ENCODE peak calls at places on chromosomes 7 and 10, in ten cellular contexts. Q, V, J, M, T, U, G, C, L and B are unnamed samples.

GRCh38 chr7:105808703-105809590 is 67.5 kb downstream of the ATXN7L1 start:
- DNase-seq in Q (peak), V (no peak), J (peak), M (peak), T (peak), U (peak), G (peak), C (no peak), L (peak), B (no peak)

GRCh38 chr10:52313350-52314006 is 603 bp upstream of the DKK1 start:
- DNase-seq in Q (peak), V (no peak), J (no peak), M (peak), T (no peak), U (peak), G (no peak), C (no peak), L (no peak), B (no peak)

GRCh38 chr10:78532480-78533046 is 498.9 kb downstream of the RPS24 start:
- DNase-seq in Q (no peak), V (no peak), J (no peak), M (no peak), T (no peak), U (no peak), G (no peak), C (no peak), L (no peak), B (no peak)

GRCh38 chr7:90613088-90613498 is 17.0 kb downstream of the CDK14 start:
- DNase-seq in Q (no peak), V (no peak), J (no peak), M (no peak), T (no peak), U (no peak), G (no peak), C (no peak), L (peak), B (no peak)

GRCh38 chr7:1926908-1927306 is 256.8 kb downstream of the ELFN1 start:
- DNase-seq in Q (no peak), V (no peak), J (no peak), M (no peak), T (no peak), U (no peak), G (no peak), C (no peak), L (no peak), B (no peak)

GRCh38 chr10:46552526-46553237 is 3.8 kb downstream of the GPRIN2 start:
- DNase-seq in Q (peak), V (no peak), J (no peak), M (no peak), T (no peak), U (no peak), G (no peak), C (no peak), L (no peak), B (no peak)

GRCh38 chr7:36686499-36686898 is 37.8 kb downstream of the AOAH start:
- DNase-seq in Q (no peak), V (no peak), J (peak), M (peak), T (no peak), U (no peak), G (peak), C (no peak), L (peak), B (no peak)

GRCh38 chr7:74554178-74554577 is 100.5 kb downstream of the GTF2IRD1 start:
- DNase-seq in Q (no peak), V (no peak), J (no peak), M (no peak), T (no peak), U (no peak), G (no peak), C (no peak), L (no peak), B (no peak)

GRCh38 chr10:77006836-77007511 is 630.6 kb downstream of the KCNMA1 start:
- DNase-seq in Q (no peak), V (no peak), J (no peak), M (no peak), T (no peak), U (no peak), G (peak), C (no peak), L (no peak), B (no peak)

GRCh38 chr7:141956084-141956483 is 9.3 kb upstream of the CLEC5A start:
- DNase-seq in Q (no peak), V (no peak), J (no peak), M (no peak), T (no peak), U (no peak), G (peak), C (no peak), L (no peak), B (no peak)

GRCh38 chr10:124745678-124746077 is 1.5 kb upstream of the FAM53B start:
- DNase-seq in Q (no peak), V (no peak), J (no peak), M (peak), T (no peak), U (no peak), G (no peak), C (peak), L (peak), B (no peak)

GRCh38 chr7:8261711-8262695 is at the start of gene ICA1:
- DNase-seq in Q (peak), V (peak), J (no peak), M (peak), T (no peak), U (peak), G (peak), C (peak), L (peak), B (peak)

GRCh38 chr7:19321925-19322470 is 176.8 kb upstream of the FERD3L start:
- DNase-seq in Q (no peak), V (no peak), J (no peak), M (no peak), T (no peak), U (no peak), G (no peak), C (no peak), L (no peak), B (no peak)

GRCh38 chr10:96017227-96017687 is 26.1 kb upstream of the CCNJ start:
- DNase-seq in Q (peak), V (peak), J (no peak), M (peak), T (no peak), U (peak), G (peak), C (peak), L (peak), B (peak)

GRCh38 chr10:25682203-25682950 is 251.7 kb upstream of the MYO3A start:
- DNase-seq in Q (no peak), V (no peak), J (no peak), M (peak), T (no peak), U (no peak), G (peak), C (peak), L (peak), B (peak)

GRCh38 chr7:44388089-44388970 is 62.9 kb upstream of the CAMK2B start:
- DNase-seq in Q (no peak), V (no peak), J (no peak), M (no peak), T (no peak), U (no peak), G (no peak), C (no peak), L (no peak), B (no peak)

GRCh38 chr7:111803015-111803758 is 240.9 kb upstream of the IMMP2L start:
- DNase-seq in Q (no peak), V (no peak), J (no peak), M (peak), T (no peak), U (no peak), G (peak), C (no peak), L (peak), B (no peak)

GRCh38 chr10:47055386-47056382 is 144.5 kb downstream of the PTPN20 start:
- DNase-seq in Q (no peak), V (no peak), J (no peak), M (no peak), T (no peak), U (no peak), G (no peak), C (no peak), L (no peak), B (no peak)

GRCh38 chr10:50618624-50619023 is 5.1 kb downstream of the SGMS1 start:
- DNase-seq in Q (no peak), V (no peak), J (no peak), M (no peak), T (no peak), U (no peak), G (no peak), C (no peak), L (no peak), B (peak)

GRCh38 chr7:32073533-32073932 is 3.3 kb upstream of the PDE1C start:
- DNase-seq in Q (no peak), V (no peak), J (no peak), M (no peak), T (no peak), U (no peak), G (no peak), C (no peak), L (no peak), B (no peak)

GRCh38 chr7:121054925-121055324 is 66.4 kb downstream of the CPED1 start:
- DNase-seq in Q (no peak), V (no peak), J (no peak), M (no peak), T (no peak), U (no peak), G (no peak), C (no peak), L (no peak), B (no peak)

GRCh38 chr7:88361357-88361756 is 54.7 kb upstream of the STEAP4 start:
- DNase-seq in Q (no peak), V (no peak), J (no peak), M (no peak), T (no peak), U (no peak), G (peak), C (no peak), L (peak), B (no peak)

GRCh38 chr7:73940701-73941238 is 79.8 kb downstream of the TMEM270 start:
- DNase-seq in Q (no peak), V (no peak), J (no peak), M (no peak), T (no peak), U (no peak), G (no peak), C (no peak), L (no peak), B (no peak)

GRCh38 chr7:155996718-155997059 is 184.4 kb upstream of the SHH start:
- DNase-seq in Q (no peak), V (no peak), J (no peak), M (no peak), T (no peak), U (no peak), G (no peak), C (no peak), L (no peak), B (no peak)

GRCh38 chr7:44071726-44072363 is 6.5 kb upstream of the PGAM2 start:
- DNase-seq in Q (peak), V (no peak), J (no peak), M (no peak), T (no peak), U (no peak), G (no peak), C (no peak), L (no peak), B (no peak)

GRCh38 chr7:117375380-117375779 is 51.9 kb downstream of the ASZ1 start:
- DNase-seq in Q (no peak), V (no peak), J (no peak), M (no peak), T (no peak), U (no peak), G (no peak), C (no peak), L (no peak), B (no peak)

GRCh38 chr7:131365876-131366275 is 38.2 kb downstream of the MKLN1 start:
- DNase-seq in Q (no peak), V (no peak), J (no peak), M (no peak), T (no peak), U (no peak), G (no peak), C (no peak), L (no peak), B (no peak)

GRCh38 chr10:131087464-131088215 is 223.9 kb downstream of the TCERG1L start:
- DNase-seq in Q (no peak), V (no peak), J (no peak), M (no peak), T (no peak), U (no peak), G (no peak), C (no peak), L (no peak), B (no peak)

GRCh38 chr7:76364198-76364584 is 5.4 kb upstream of the YWHAG start:
- DNase-seq in Q (no peak), V (no peak), J (no peak), M (no peak), T (no peak), U (no peak), G (peak), C (no peak), L (peak), B (peak)

GRCh38 chr10:110610308-110610774 is 33.8 kb upstream of the RBM20 start:
- DNase-seq in Q (peak), V (peak), J (peak), M (peak), T (no peak), U (peak), G (peak), C (peak), L (peak), B (peak)

GRCh38 chr7:22123139-22123538 is 177.4 kb upstream of the CDCA7L start:
- DNase-seq in Q (no peak), V (no peak), J (no peak), M (no peak), T (no peak), U (no peak), G (peak), C (no peak), L (no peak), B (no peak)